ENCODE peak calls at places on chromosomes 13 and 19, in five cellular contexts. D is AG04450, C is esophagus squamous epithelium, F is memory B cell, A is MV-4-11. X is an unnamed sample.

GRCh38 chr13:52809310-52809769 is 39.1 kb downstream of the PCDH8 start:
- DNase-seq in F (peak), A (peak), D (no peak), C (no peak), X (peak)

GRCh38 chr19:48030073-48030472 is 13.8 kb downstream of the CABP5 start:
- DNase-seq in A (no peak), F (no peak), C (no peak), D (no peak), X (peak)

GRCh38 chr19:18520848-18521691 is 800 bp downstream of the ELL start:
- DNase-seq in C (no peak), A (peak), F (peak), D (no peak), X (peak)

GRCh38 chr13:21849323-21849722 is 178.4 kb downstream of the FGF9 start:
- DNase-seq in A (peak), C (no peak), D (no peak), F (no peak), X (no peak)

GRCh38 chr19:45638930-45639729 is at the start of gene EML2:
- DNase-seq in C (no peak), A (peak), D (no peak), F (peak), X (peak)

GRCh38 chr13:89061821-89062220 is 1390.7 kb downstream of the SLITRK5 start:
- DNase-seq in D (no peak), F (no peak), C (no peak), A (no peak), X (no peak)

GRCh38 chr19:39746836-39747529 is 9.2 kb upstream of the CLC start:
- DNase-seq in D (no peak), A (no peak), C (no peak), F (no peak), X (no peak)

GRCh38 chr13:44930907-44931676 is 58.2 kb downstream of the NUFIP1 start:
- DNase-seq in C (no peak), F (no peak), A (peak), D (no peak), X (no peak)

GRCh38 chr13:30865131-30866009 is 40.7 kb upstream of the MEDAG start:
- DNase-seq in C (peak), A (peak), F (peak), D (peak), X (peak)

GRCh38 chr19:10832659-10833296 is 3.2 kb downstream of the TMED1 start:
- DNase-seq in F (no peak), D (no peak), A (no peak), C (no peak), X (peak)

GRCh38 chr19:48698046-48698445 is 2.3 kb downstream of the FUT2 start:
- DNase-seq in A (peak), C (no peak), D (no peak), F (no peak), X (peak)

GRCh38 chr13:95002968-95003813 is 290.8 kb upstream of the SOX21 start:
- DNase-seq in F (no peak), A (no peak), C (no peak), D (no peak), X (peak)

GRCh38 chr19:23345838-23346237 is 49.4 kb downstream of the ZNF91 start:
- DNase-seq in C (no peak), A (no peak), F (no peak), D (no peak), X (no peak)

GRCh38 chr13:39422845-39423565 is 180.0 kb downstream of the LHFPL6 start:
- DNase-seq in F (no peak), C (no peak), A (peak), D (no peak), X (no peak)

GRCh38 chr13:42959615-42960014 is 32.4 kb downstream of the EPSTI1 start:
- DNase-seq in F (no peak), D (no peak), C (no peak), A (no peak), X (no peak)

GRCh38 chr19:14985133-14985532 is 5.5 kb upstream of the SLC1A6 start:
- DNase-seq in C (no peak), D (no peak), F (no peak), A (no peak), X (no peak)

GRCh38 chr19:45768644-45769053 is 403 bp downstream of the SIX5 start:
- DNase-seq in C (no peak), D (no peak), F (peak), A (peak), X (peak)

GRCh38 chr19:8491574-8491973 is 10.9 kb downstream of the PRAM1 start:
- DNase-seq in D (no peak), C (no peak), F (no peak), A (no peak), X (peak)

GRCh38 chr13:33761744-33762143 is 56.2 kb upstream of the RFC3 start:
- DNase-seq in A (peak), C (no peak), F (no peak), D (no peak), X (peak)

GRCh38 chr19:33429891-33430673 is 56.6 kb downstream of the CEBPG start:
- DNase-seq in F (no peak), A (no peak), C (no peak), D (no peak), X (peak)

GRCh38 chr13:23817833-23818232 is 71.4 kb downstream of the MIPEP start:
- DNase-seq in C (no peak), D (no peak), F (no peak), A (peak), X (no peak)

GRCh38 chr13:59843040-59843439 is 320.7 kb downstream of the DIAPH3 start:
- DNase-seq in F (no peak), D (no peak), C (no peak), A (no peak), X (no peak)

GRCh38 chr19:27964165-27964564 is 1248.8 kb downstream of the UQCRFS1 start:
- DNase-seq in C (no peak), D (no peak), A (no peak), F (no peak), X (no peak)

GRCh38 chr19:17292301-17293074 is 10.7 kb downstream of the ABHD8 start:
- DNase-seq in C (no peak), F (peak), D (peak), A (peak), X (peak)

GRCh38 chr19:7515471-7516226 is at the start of gene ZNF358:
- DNase-seq in C (no peak), F (no peak), D (no peak), A (no peak), X (peak)

GRCh38 chr13:88411696-88412095 is 740.5 kb downstream of the SLITRK5 start:
- DNase-seq in A (no peak), F (no peak), D (no peak), C (no peak), X (no peak)

GRCh38 chr19:33676999-33677665 is 55.4 kb downstream of the CHST8 start:
- DNase-seq in F (no peak), A (no peak), D (no peak), C (no peak), X (no peak)

GRCh38 chr19:18946335-18946734 is 5.3 kb upstream of the HOMER3 start:
- DNase-seq in A (no peak), D (no peak), F (no peak), C (no peak), X (peak)

GRCh38 chr13:22496803-22497508 is 683.8 kb upstream of the SGCG start:
- DNase-seq in F (no peak), C (no peak), A (peak), D (no peak), X (no peak)

GRCh38 chr13:110168999-110169933 is 137.7 kb downstream of the COL4A1 start:
- DNase-seq in F (no peak), D (no peak), A (no peak), C (no peak), X (peak)

GRCh38 chr13:83732755-83733154 is 149.5 kb downstream of the SLITRK1 start:
- DNase-seq in F (no peak), C (no peak), A (no peak), D (no peak), X (no peak)

GRCh38 chr13:72839831-72840426 is 58.0 kb downstream of the PIBF1 start:
- DNase-seq in C (no peak), D (peak), A (peak), F (peak), X (peak)

GRCh38 chr13:92951273-92951820 is 275.3 kb upstream of the GPC6 start:
- DNase-seq in A (no peak), C (no peak), F (no peak), D (no peak), X (no peak)

GRCh38 chr13:98142427-98143156 is at the start of gene FARP1:
- DNase-seq in A (no peak), C (no peak), D (no peak), F (peak), X (peak)

GRCh38 chr13:20901668-20902437 is 693 bp downstream of the XPO4 start:
- DNase-seq in A (peak), D (no peak), F (peak), C (no peak), X (peak)

GRCh38 chr13:92842145-92842544 is 384.5 kb upstream of the GPC6 start:
- DNase-seq in F (no peak), D (peak), A (no peak), C (no peak), X (no peak)

GRCh38 chr13:26698392-26699196 is 62.0 kb downstream of the GPR12 start:
- DNase-seq in F (peak), A (peak), C (peak), D (peak), X (peak)

X was measured in osteoblast.